ENCODE peak calls at places on chromosome 5, in six cellular contexts. E is upper lobe of right lung; N is naive thymus-derived CD4-positive, alpha-beta T cell; G is tibial nerve; K is heart left ventricle; B is IMR-90. Y is an unnamed sample.

GRCh38 chr5:138448481-138449398 is 9.9 kb downstream of the REEP2 start:
- DNase-seq in G (no peak), N (no peak), B (peak; percentile 36), E (no peak), K (no peak), Y (no peak)

GRCh38 chr5:157544623-157544989 is 31.0 kb downstream of the ADAM19 start:
- DNase-seq in G (no peak), B (no peak), K (no peak), N (no peak), E (no peak), Y (no peak)

GRCh38 chr5:56822961-56823360 is 7.6 kb downstream of the MAP3K1 start:
- DNase-seq in K (peak; percentile 60), N (no peak), G (no peak), B (no peak), E (no peak), Y (no peak)

GRCh38 chr5:144697847-144698262 is 527.2 kb downstream of the KCTD16 start:
- DNase-seq in K (no peak), G (no peak), E (no peak), N (no peak), B (peak; percentile 97), Y (peak; percentile 72)

GRCh38 chr5:148474025-148474511 is 90.3 kb downstream of the FBXO38 start:
- DNase-seq in N (no peak), E (no peak), G (no peak), B (peak; percentile 16), K (peak; percentile 67), Y (no peak)

GRCh38 chr5:180647465-180647864 is 1.9 kb downstream of the FLT4 start:
- DNase-seq in E (peak; percentile 50), K (peak; percentile 37), B (no peak), N (no peak), G (no peak), Y (no peak)

GRCh38 chr5:128613111-128613510 is 75.1 kb upstream of the FBN2 start:
- DNase-seq in N (no peak), G (no peak), E (no peak), K (no peak), B (no peak), Y (no peak)

GRCh38 chr5:178349607-178350353 is 117.2 kb upstream of the PHYKPL start:
- DNase-seq in G (no peak), B (no peak), K (peak; percentile 27), E (peak; percentile 43), N (no peak), Y (no peak)

GRCh38 chr5:157137691-157138090 is 5.0 kb downstream of the MED7 start:
- DNase-seq in N (no peak), E (no peak), K (no peak), B (no peak), G (no peak), Y (no peak)

GRCh38 chr5:175579742-175580432 is 78.0 kb upstream of the HRH2 start:
- DNase-seq in N (no peak), B (no peak), G (no peak), K (no peak), E (no peak), Y (no peak)

GRCh38 chr5:63262191-63262981 is 683.8 kb downstream of the LRRC70 start:
- DNase-seq in E (no peak), B (peak; percentile 44), N (no peak), K (no peak), G (no peak), Y (peak; percentile 12)

GRCh38 chr5:107576155-107576554 is 94.6 kb downstream of the EFNA5 start:
- DNase-seq in E (no peak), K (no peak), N (no peak), B (no peak), G (no peak), Y (no peak)

GRCh38 chr5:1908931-1909330 is 26.2 kb upstream of the IRX4 start:
- DNase-seq in G (no peak), N (no peak), E (no peak), B (no peak), K (no peak), Y (no peak)

GRCh38 chr5:109936996-109937395 is 247.3 kb downstream of the MAN2A1 start:
- DNase-seq in K (no peak), B (no peak), G (no peak), N (no peak), E (no peak), Y (no peak)

DNA sequence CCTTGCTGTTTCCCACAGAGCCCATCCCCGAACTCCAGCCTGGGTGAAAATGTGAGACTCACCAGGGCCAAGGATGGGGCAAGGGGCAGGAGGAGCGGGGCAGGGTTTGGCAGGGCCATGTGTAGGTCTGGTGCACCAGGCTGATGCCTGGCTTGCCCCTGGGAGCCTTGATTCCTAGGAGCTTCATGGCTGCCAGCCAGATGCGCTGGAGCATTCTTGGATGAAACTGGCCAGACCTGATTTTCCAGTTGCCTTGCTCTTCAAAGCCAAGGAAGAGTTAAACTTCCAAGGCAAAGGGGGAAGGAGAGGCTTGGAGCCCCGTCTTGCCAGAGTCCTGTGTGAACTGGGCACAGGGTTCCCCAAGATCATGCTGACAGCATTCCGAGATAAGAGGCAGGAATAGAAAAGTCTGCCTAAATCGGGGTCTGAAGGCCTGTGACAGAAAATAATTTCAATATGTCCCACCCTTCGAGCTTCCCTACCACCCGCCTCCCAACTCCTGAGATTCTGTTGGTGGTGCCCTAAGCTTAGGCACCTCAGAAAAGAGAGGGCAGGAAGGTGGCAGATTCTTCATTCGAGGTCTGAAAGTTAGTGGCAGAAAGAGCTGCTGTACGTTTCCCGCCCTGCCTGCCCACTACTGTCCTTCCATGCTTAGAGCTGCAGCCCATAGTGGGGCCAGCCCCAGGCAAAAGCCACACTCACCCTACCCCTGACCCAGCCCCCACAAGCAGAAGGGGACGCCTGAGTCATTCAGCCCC is 20.4 kb downstream of the FAT2 start:
- DNase-seq in E (no peak), N (no peak), B (no peak), G (no peak), K (no peak), Y (no peak)
- H3K27ac ChIP-seq in E (no peak overlapping the region), N (no peak overlapping the region), B (no peak overlapping the region), G (no peak overlapping the region), K (no peak overlapping the region), Y (peak overlapping the region; percentile 95)

DNA sequence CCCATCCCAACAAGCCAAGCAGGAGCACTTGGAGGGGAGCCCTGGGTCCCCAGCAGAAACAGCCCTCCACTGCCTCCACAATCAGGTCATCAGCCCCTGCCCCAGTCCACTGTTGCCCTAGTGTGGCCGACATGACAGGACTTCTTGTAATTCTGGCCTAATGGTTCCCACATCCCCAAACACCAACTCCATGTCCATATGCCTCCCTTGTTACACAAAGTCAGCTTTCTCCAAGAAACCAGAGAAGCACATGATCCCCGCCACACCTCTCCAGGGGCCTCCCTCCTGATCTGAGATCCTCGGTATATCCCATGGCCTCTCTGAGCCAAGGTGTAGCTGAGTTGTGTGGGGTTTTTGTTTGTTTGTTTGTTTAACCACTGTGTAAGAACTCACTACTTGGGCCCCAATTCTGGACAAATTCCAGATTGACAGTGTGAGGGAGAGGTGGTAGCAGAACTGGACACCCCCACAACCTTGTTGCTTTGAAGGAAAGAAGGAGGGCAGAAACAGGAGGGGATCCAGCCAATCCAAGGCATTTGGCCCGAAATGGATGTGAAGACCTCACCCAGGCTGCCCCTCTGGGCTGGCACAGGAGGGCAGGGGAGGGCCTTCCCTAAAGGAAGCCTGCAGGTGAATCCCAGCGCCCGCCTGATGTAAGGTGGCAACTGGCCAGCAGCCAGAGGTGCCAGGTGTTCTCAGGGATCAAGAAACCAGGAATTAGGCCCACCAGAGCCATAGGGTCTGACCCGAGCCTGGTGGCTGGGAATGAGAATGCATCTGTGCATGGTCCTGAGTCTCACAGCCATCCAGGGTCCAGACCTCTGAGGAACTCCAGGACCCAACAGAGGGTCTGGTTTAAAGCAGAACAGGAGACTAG is 13.5 kb downstream of the IRF1 start:
- DNase-seq in K (peak; percentile 51), N (no peak), B (no peak), G (no peak), E (peak; percentile 53), Y (no peak)
- H3K27ac ChIP-seq in K (peak overlapping the region; percentile 8), N (peak overlapping the region; percentile 47), B (no peak overlapping the region), G (peak overlapping the region; percentile 54), E (no peak overlapping the region), Y (no peak overlapping the region)

DNA sequence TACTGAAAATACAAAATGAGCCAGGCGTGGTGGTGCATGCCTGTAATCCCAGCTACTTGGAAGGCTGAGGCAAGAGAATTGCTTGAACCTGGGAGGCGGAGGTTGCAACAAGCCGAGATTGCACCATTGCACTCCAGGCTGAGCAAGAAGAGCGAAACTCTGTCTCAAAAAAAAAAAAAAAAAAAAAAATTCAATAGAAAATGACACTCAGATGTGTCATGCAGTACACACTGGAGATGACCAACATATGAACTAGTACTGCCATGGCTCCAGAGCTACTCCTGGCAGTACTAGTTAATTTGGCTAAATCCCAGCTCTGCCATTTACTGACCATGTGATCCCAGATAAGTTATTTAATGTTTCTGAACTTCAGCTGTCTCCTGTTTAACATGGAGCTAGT is 7.3 kb downstream of the ATOX1 start:
- DNase-seq in N (no peak), B (peak; percentile 13), G (no peak), K (no peak), E (peak; percentile 72), Y (no peak)
- H3K27ac ChIP-seq in N (no peak overlapping the region), B (no peak overlapping the region), G (no peak overlapping the region), K (no peak overlapping the region), E (no peak overlapping the region), Y (peak overlapping the region; percentile 78)

GRCh38 chr5:16776611-16777251 is 159.4 kb downstream of the MYO10 start:
- DNase-seq in N (no peak), B (no peak), K (no peak), E (no peak), G (peak; percentile 20), Y (no peak)

GRCh38 chr5:16777432-16777831 is 158.7 kb downstream of the MYO10 start:
- DNase-seq in N (no peak), K (no peak), B (no peak), E (no peak), G (no peak), Y (no peak)

GRCh38 chr5:16773990-16774389 is 157.2 kb upstream of the RETREG1 start:
- DNase-seq in E (no peak), G (no peak), B (peak; percentile 31), N (no peak), K (no peak), Y (no peak)

DNA sequence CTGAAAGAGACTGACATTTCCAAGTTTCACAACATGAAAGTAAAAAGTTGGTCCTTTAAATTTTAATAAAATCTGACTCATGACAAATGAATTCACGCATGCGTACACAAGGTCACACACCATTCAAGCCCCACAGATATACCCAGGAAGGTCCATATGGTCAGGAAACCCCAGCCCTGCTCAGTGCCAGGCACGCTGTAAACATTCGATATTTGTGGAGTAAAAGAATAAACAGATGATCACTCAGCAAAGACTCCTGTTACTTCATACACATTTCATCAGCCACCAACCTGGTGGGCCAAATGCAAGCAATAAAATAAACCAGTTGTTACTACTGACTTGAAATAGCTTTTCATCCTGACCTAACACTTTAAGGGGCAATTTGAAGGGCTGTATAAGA is 158.0 kb upstream of the RETREG1 start:
- DNase-seq in B (peak; percentile 91), E (no peak), N (no peak), G (no peak), K (no peak), Y (no peak)
- H3K27ac ChIP-seq in B (no peak overlapping the region), E (no peak overlapping the region), N (no peak overlapping the region), G (no peak overlapping the region), K (no peak overlapping the region), Y (no peak overlapping the region)

DNA sequence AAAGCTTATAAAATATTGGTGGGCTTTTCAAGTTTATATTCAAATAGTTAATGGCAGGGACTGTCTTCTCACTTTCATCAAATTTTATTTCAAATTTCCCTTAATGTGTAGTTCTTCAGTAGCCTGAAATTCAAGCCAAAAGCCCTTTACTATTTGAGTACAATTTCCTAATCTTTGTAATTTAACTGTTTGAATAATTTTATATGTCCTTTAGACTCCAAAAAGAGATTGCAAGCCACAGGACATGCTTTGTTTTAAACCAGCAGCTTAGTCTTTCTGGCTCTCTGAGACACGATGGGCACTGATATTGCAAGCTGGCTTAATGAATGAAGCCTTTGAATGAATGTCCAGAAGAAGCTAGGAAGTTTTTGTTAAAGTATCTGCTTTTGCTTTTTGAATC is 2031.6 kb upstream of the CDH6 start:
- DNase-seq in B (no peak), G (no peak), E (no peak), N (no peak), K (no peak), Y (no peak)
- H3K27ac ChIP-seq in B (no peak overlapping the region), G (no peak overlapping the region), E (no peak overlapping the region), N (no peak overlapping the region), K (no peak overlapping the region), Y (no peak overlapping the region)